ENCODE peak calls at places on chromosomes 12 and 14, in six cellular contexts. J, I, B, F, K and W are unnamed samples.

GRCh38 chr14:37889087-37889486 is 293.7 kb downstream of the TTC6 start:
- DNase-seq in J (no peak), I (no peak), B (no peak), F (peak; percentile 56), K (no peak), W (no peak)

GRCh38 chr12:64459388-64460024 is 7.6 kb downstream of the TBK1 start:
- DNase-seq in J (no peak), I (peak; percentile 45), B (no peak), F (no peak), K (no peak), W (peak; percentile 34)

GRCh38 chr14:35365130-35366047 is 39.2 kb downstream of the NFKBIA start:
- DNase-seq in J (peak; percentile 77), I (peak; percentile 84), B (no peak), F (peak; percentile 98), K (no peak), W (peak; percentile 79)

GRCh38 chr14:86072134-86072894 is 542.4 kb downstream of the FLRT2 start:
- DNase-seq in J (no peak), I (no peak), B (no peak), F (no peak), K (no peak), W (no peak)

GRCh38 chr12:121888478-121889266 is at the start of gene PSMD9:
- DNase-seq in J (peak; percentile 97), I (peak; percentile 96), B (peak; percentile 90), F (peak; percentile 92), K (peak; percentile 97), W (peak; percentile 100)

GRCh38 chr12:89999699-90000505 is 291.3 kb upstream of the ATP2B1 start:
- DNase-seq in J (no peak), I (peak; percentile 54), B (no peak), F (no peak), K (no peak), W (no peak)

GRCh38 chr14:77144412-77145115 is 3.0 kb upstream of the ZDHHC22 start:
- DNase-seq in J (no peak), I (no peak), B (no peak), F (no peak), K (no peak), W (no peak)

GRCh38 chr14:77314043-77314442 is 6.6 kb downstream of the POMT2 start:
- DNase-seq in J (no peak), I (no peak), B (no peak), F (no peak), K (no peak), W (no peak)

GRCh38 chr14:91947196-91948184 is at the start of gene FBLN5:
- DNase-seq in J (peak; percentile 11), I (peak; percentile 52), B (no peak), F (no peak), K (peak; percentile 55), W (peak; percentile 11)

GRCh38 chr12:106978035-106978800 is 8.7 kb downstream of the MTERF2 start:
- DNase-seq in J (no peak), I (no peak), B (no peak), F (peak; percentile 31), K (no peak), W (no peak)

GRCh38 chr14:65373671-65374039 is 38.9 kb upstream of the FUT8 start:
- DNase-seq in J (no peak), I (no peak), B (no peak), F (no peak), K (no peak), W (no peak)

GRCh38 chr12:31517994-31518393 is 72.9 kb downstream of the DENND5B start:
- DNase-seq in J (no peak), I (peak; percentile 31), B (no peak), F (no peak), K (no peak), W (no peak)

GRCh38 chr12:69392146-69392928 is 32.8 kb downstream of the YEATS4 start:
- DNase-seq in J (no peak), I (peak; percentile 12), B (no peak), F (no peak), K (no peak), W (no peak)

GRCh38 chr12:21330682-21331253 is 3.9 kb downstream of the SLCO1A2 start:
- DNase-seq in J (no peak), I (no peak), B (no peak), F (no peak), K (no peak), W (peak; percentile 42)

GRCh38 chr12:51390457-51391046 is 654 bp downstream of the GALNT6 start:
- DNase-seq in J (no peak), I (no peak), B (no peak), F (no peak), K (no peak), W (peak; percentile 80)
- H3K4me3 ChIP-seq in J (peak overlapping the region; percentile 57), I (no peak overlapping the region), B (peak overlapping the region; percentile 96), F (no peak overlapping the region), K (peak overlapping the region; percentile 51), W (peak overlapping the region; percentile 68)

GRCh38 chr14:45426685-45427282 is 173.8 kb upstream of the MIS18BP1 start:
- DNase-seq in J (peak; percentile 11), I (peak; percentile 41), B (peak; percentile 4), F (peak; percentile 49), K (peak; percentile 26), W (peak; percentile 51)
- TF ChIP-seq MYC in J (no peak), I (no peak), B (no peak), F (no peak), K (no peak), W (no peak)

GRCh38 chr14:95527392-95528002 is 7.4 kb upstream of the GLRX5 start:
- DNase-seq in J (no peak), I (no peak), B (no peak), F (peak; percentile 36), K (no peak), W (peak; percentile 62)
- H3K4me3 ChIP-seq in J (no peak overlapping the region), I (no peak overlapping the region), B (no peak overlapping the region), F (no peak overlapping the region), K (no peak overlapping the region), W (no peak overlapping the region)

GRCh38 chr14:49971156-49972141 is 78.6 kb downstream of the ARF6 start:
- DNase-seq in J (no peak), I (peak; percentile 51), B (peak; percentile 89), F (no peak), K (no peak), W (peak; percentile 42)
- TF ChIP-seq MYC in J (no peak), I (no peak), B (no peak), F (no peak), K (no peak), W (no peak)

DNA sequence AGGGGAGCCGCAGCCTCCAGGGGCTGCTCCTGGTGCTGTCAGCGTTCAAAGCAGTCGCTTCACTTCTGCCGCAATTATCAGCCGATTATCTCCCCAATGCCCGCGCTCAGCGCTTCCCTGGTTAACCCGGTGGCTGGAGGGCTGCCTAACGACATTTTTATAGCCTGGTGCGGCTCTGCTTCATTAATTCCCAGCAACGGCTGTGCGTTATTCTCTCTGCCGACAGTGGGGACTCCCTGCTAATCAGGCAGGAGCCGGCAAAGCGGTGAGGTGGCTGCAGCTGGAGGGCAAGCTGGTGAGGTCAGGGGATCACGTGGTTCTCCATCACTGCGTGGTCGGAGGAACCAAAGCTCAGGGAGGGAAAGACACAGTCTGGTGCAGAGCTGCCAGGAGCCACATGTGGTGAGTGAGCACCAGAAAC is 62.9 kb downstream of the GLRX5 start:
- DNase-seq in J (no peak), I (no peak), B (no peak), F (no peak), K (peak; percentile 8), W (no peak)
- H3K4me3 ChIP-seq in J (no peak overlapping the region), I (no peak overlapping the region), B (no peak overlapping the region), F (no peak overlapping the region), K (no peak overlapping the region), W (no peak overlapping the region)

GRCh38 chr14:79583738-79584405 is 627.4 kb downstream of the DIO2 start:
- DNase-seq in J (no peak), I (no peak), B (no peak), F (no peak), K (no peak), W (no peak)

GRCh38 chr14:79585845-79586244 is 625.5 kb downstream of the DIO2 start:
- DNase-seq in J (no peak), I (no peak), B (no peak), F (no peak), K (no peak), W (no peak)

GRCh38 chr14:79586401-79586800 is 624.9 kb downstream of the DIO2 start:
- DNase-seq in J (no peak), I (no peak), B (no peak), F (no peak), K (no peak), W (no peak)

GRCh38 chr14:79587194-79587593 is 624.1 kb downstream of the DIO2 start:
- DNase-seq in J (no peak), I (peak; percentile 50), B (no peak), F (no peak), K (no peak), W (no peak)

GRCh38 chr14:79584679-79585078 is 626.6 kb downstream of the DIO2 start:
- DNase-seq in J (no peak), I (peak; percentile 26), B (no peak), F (no peak), K (no peak), W (no peak)
- TF ChIP-seq MYC in J (no peak), I (no peak), B (no peak), F (no peak), K (no peak), W (no peak)

GRCh38 chr12:6315184-6315583 is 4.7 kb downstream of the PLEKHG6 start:
- DNase-seq in J (no peak), I (no peak), B (no peak), F (no peak), K (no peak), W (no peak)
- H3K4me3 ChIP-seq in J (no peak overlapping the region), I (no peak overlapping the region), B (no peak overlapping the region), F (no peak overlapping the region), K (no peak overlapping the region), W (no peak overlapping the region)